ENCODE peak calls at places on chromosomes 1 and 21, in five cellular contexts. M is HCT116, J is K562, L is body of pancreas, Z is sigmoid colon. R is an unnamed sample.
A peak's percentile ranks its signal among the peaks of the same experiment; 100 is the strongest.

GRCh38 chr1:63663301-63663700 is 70.1 kb downstream of the PGM1 start:
- DNase-seq in M (peak; percentile 19), J (no peak), L (no peak), Z (no peak), R (no peak)

GRCh38 chr1:55214214-55214902 is 806 bp downstream of the USP24 start:
- DNase-seq in M (no peak), J (peak; percentile 84), L (peak; percentile 53), Z (peak; percentile 71), R (peak; percentile 60)

GRCh38 chr21:36320421-36321324 is 676 bp downstream of the MORC3 start:
- DNase-seq in M (peak; percentile 28), J (peak; percentile 95), L (peak; percentile 66), Z (peak; percentile 82), R (peak; percentile 99)

GRCh38 chr1:93652335-93652949 is 29.2 kb downstream of the BCAR3 start:
- DNase-seq in M (no peak), J (no peak), L (no peak), Z (no peak), R (no peak)

GRCh38 chr1:175384546-175384945 is 192.0 kb upstream of the KIAA0040 start:
- DNase-seq in M (no peak), J (no peak), L (no peak), Z (no peak), R (no peak)

GRCh38 chr21:15159382-15160020 is 94.7 kb upstream of the NRIP1 start:
- DNase-seq in M (no peak), J (no peak), L (no peak), Z (no peak), R (peak; percentile 4)

GRCh38 chr1:189939967-189940366 is 537.7 kb downstream of the BRINP3 start:
- DNase-seq in M (no peak), J (no peak), L (peak; percentile 15), Z (no peak), R (no peak)

GRCh38 chr1:210233495-210234253 is 1.1 kb downstream of the SERTAD4 start:
- DNase-seq in M (peak; percentile 23), J (peak; percentile 30), L (peak; percentile 48), Z (peak; percentile 76), R (no peak)

GRCh38 chr1:30868833-30869435 is 39.6 kb downstream of the SDC3 start:
- DNase-seq in M (no peak), J (no peak), L (no peak), Z (no peak), R (no peak)

GRCh38 chr1:160726114-160726497 is 12.9 kb upstream of the SLAMF7 start:
- DNase-seq in M (no peak), J (peak; percentile 76), L (no peak), Z (no peak), R (peak; percentile 63)

GRCh38 chr1:164905891-164906290 is 346.9 kb downstream of the PBX1 start:
- DNase-seq in M (no peak), J (no peak), L (no peak), Z (no peak), R (no peak)

GRCh38 chr21:31555741-31556191 is 103.7 kb upstream of the SOD1 start:
- DNase-seq in M (no peak), J (no peak), L (no peak), Z (no peak), R (no peak)

GRCh38 chr1:150765229-150765976 is at the start of gene CTSS:
- DNase-seq in M (no peak), J (peak; percentile 35), L (no peak), Z (no peak), R (peak; percentile 13)

GRCh38 chr1:52752427-52752826 is 26.2 kb downstream of the ZYG11B start:
- DNase-seq in M (no peak), J (no peak), L (no peak), Z (no peak), R (no peak)

GRCh38 chr1:180247061-180247460 is 17.0 kb downstream of the LHX4 start:
- DNase-seq in M (no peak), J (no peak), L (no peak), Z (peak; percentile 22), R (no peak)

GRCh38 chr1:23756676-23757075 is 13.4 kb downstream of the ELOA start:
- DNase-seq in M (no peak), J (no peak), L (no peak), Z (no peak), R (no peak)

GRCh38 chr1:20600156-20600555 is 11.3 kb downstream of the CDA start:
- DNase-seq in M (no peak), J (no peak), L (no peak), Z (no peak), R (no peak)

GRCh38 chr21:34736116-34736870 is 67.5 kb downstream of the CLIC6 start:
- DNase-seq in M (no peak), J (no peak), L (no peak), Z (no peak), R (no peak)

GRCh38 chr1:42690477-42691156 is 8.4 kb downstream of the YBX1 start:
- DNase-seq in M (no peak), J (no peak), L (no peak), Z (no peak), R (no peak)

GRCh38 chr1:112529301-112529700 is 20.5 kb downstream of the WNT2B start:
- DNase-seq in M (no peak), J (no peak), L (no peak), Z (no peak), R (no peak)

GRCh38 chr21:31198575-31198974 is 145.5 kb downstream of the TIAM1 start:
- DNase-seq in M (peak; percentile 48), J (peak; percentile 63), L (no peak), Z (no peak), R (peak; percentile 36)

GRCh38 chr1:209427811-209428210 is 155.7 kb upstream of the CAMK1G start:
- DNase-seq in M (no peak), J (no peak), L (no peak), Z (no peak), R (no peak)

GRCh38 chr1:204294371-204294770 is 65.4 kb downstream of the PLEKHA6 start:
- DNase-seq in M (no peak), J (no peak), L (no peak), Z (peak; percentile 89), R (no peak)

GRCh38 chr1:86416343-86416742 is 7.6 kb upstream of the CLCA2 start:
- DNase-seq in M (no peak), J (peak; percentile 6), L (peak; percentile 15), Z (no peak), R (no peak)

GRCh38 chr1:30331415-30332065 is 391.8 kb downstream of the MATN1 start:
- DNase-seq in M (no peak), J (no peak), L (no peak), Z (no peak), R (no peak)

GRCh38 chr1:110687244-110687643 is 12.5 kb upstream of the KCNA3 start:
- DNase-seq in M (no peak), J (no peak), L (no peak), Z (no peak), R (no peak)

GRCh38 chr1:205301842-205302588 is 19.5 kb downstream of the NUAK2 start:
- DNase-seq in M (no peak), J (no peak), L (no peak), Z (no peak), R (no peak)

GRCh38 chr1:205300149-205300548 is 21.4 kb downstream of the NUAK2 start:
- DNase-seq in M (no peak), J (no peak), L (no peak), Z (no peak), R (no peak)

GRCh38 chr1:205303247-205303888 is 18.2 kb downstream of the NUAK2 start:
- DNase-seq in M (no peak), J (no peak), L (no peak), Z (no peak), R (no peak)

GRCh38 chr1:205304046-205304694 is 17.4 kb downstream of the NUAK2 start:
- DNase-seq in M (no peak), J (no peak), L (no peak), Z (no peak), R (no peak)

DNA sequence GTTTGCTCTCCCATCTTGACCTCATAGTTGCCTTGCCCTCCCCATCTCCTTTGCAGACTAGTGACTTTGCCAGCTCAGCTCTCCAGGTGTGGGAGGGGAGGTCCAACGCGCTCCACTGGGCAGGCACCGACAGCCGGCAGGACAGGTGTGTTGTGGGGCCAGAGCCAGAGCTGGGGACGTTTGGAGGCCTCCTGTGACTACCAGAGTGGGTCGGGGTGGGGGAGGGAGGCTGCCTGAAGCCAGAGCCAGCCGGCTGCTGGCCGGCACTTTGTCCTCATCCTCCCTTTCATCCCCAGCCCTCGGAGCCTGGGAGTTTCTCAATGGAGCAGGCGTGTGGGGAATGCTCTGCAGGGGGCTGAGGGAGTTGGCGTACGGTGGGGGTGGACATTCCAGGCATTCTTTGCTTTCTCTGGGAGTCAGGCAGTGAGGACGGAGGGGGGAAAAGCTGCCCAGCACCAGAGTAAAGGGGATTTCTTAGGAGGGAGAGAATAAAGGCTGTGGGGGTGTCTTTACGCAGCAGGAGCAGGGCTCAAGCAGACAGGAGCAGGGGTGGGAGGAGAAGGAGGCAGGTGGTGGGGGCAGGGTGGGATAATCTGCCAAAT is 20.2 kb downstream of the NUAK2 start:
- DNase-seq in M (no peak), J (no peak), L (peak; percentile 98), Z (no peak), R (no peak)
- TF ChIP-seq POLR2A in M (no peak), J (no peak), L (peak; percentile 13), Z (no peak), R (no peak)

GRCh38 chr1:154219511-154219910 is 1.2 kb upstream of the UBAP2L start:
- DNase-seq in M (no peak), J (peak; percentile 52), L (peak; percentile 35), Z (no peak), R (peak; percentile 62)
- TF ChIP-seq POLR2A in M (no peak), J (no peak), L (no peak), Z (no peak), R (no peak)

GRCh38 chr1:227923353-227924167 is 24.2 kb downstream of the WNT9A start:
- DNase-seq in M (no peak), J (no peak), L (no peak), Z (no peak), R (no peak)

GRCh38 chr1:227925582-227926198 is 22.0 kb downstream of the WNT9A start:
- DNase-seq in M (no peak), J (no peak), L (no peak), Z (no peak), R (no peak)

GRCh38 chr1:227924168-227924837 is 23.4 kb downstream of the WNT9A start:
- DNase-seq in M (no peak), J (no peak), L (no peak), Z (no peak), R (no peak)

GRCh38 chr1:227926216-227926791 is 21.4 kb downstream of the WNT9A start:
- DNase-seq in M (no peak), J (no peak), L (no peak), Z (no peak), R (no peak)

DNA sequence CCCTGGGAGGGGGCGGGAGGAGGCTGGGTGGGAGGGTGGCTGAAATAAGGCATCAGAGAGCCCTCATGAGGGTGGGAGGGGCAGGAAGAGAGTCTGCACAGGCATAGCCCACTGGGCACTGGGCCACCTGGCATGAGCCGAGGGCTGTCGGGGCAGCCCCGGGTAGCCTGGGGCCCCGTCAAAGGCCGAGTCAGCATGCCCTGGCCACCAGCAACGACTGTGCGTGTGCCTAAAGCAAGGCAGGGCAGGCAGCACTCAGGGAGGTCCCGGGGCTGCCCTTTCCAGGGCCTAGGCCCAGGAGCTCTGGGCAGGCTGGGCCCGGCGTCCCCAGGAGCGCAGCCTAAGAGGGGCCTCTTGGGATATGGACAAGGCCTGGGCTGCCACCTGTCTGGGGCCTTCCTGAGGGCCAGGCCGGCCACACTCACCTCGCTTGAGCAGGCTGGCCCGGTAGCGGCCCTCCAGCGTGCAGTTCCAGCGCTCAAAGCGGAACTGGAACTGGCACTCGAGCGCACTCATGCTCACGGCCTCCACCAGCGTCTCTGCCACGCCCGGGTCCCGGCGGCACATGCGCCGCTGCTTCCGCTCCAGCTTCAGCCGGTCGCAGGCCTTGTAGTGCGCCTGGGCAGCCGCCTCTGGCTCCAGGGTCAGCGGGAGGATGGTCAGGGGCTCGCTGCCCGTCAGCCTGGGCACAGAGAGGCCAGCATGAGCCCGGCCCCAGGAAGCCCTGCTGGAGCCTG is 22.7 kb downstream of the WNT9A start:
- DNase-seq in M (no peak), J (no peak), L (no peak), Z (no peak), R (no peak)
- TF ChIP-seq POLR2A in M (no peak), J (no peak), L (no peak), Z (no peak), R (no peak)

GRCh38 chr1:192810253-192810880 is 1.5 kb downstream of the RGS2 start:
- DNase-seq in M (no peak), J (no peak), L (no peak), Z (peak; percentile 73), R (peak; percentile 28)
- TF ChIP-seq POLR2A in M (no peak), J (no peak), L (no peak), Z (no peak), R (no peak)

R was measured in erythroblast.